ENCODE peak calls at places on chromosome 13, in five cellular contexts. One of them, this sample, is unnamed.

GRCh38 chr13:107200491-107200890 is 632.6 kb upstream of the ARGLU1 start:
- DNase-seq in IMR-90: peak; percentile 67
- DNase-seq in Peyer's patch: no peak
- DNase-seq in SK-N-SH: no peak
- DNase-seq in cardiac fibroblast: no peak
- DNase-seq in this sample: no peak

GRCh38 chr13:32905063-32905863 is 111.0 kb upstream of the KL start:
- DNase-seq in cardiac fibroblast: no peak
- DNase-seq in SK-N-SH: no peak
- DNase-seq in Peyer's patch: no peak
- DNase-seq in IMR-90: peak; percentile 3
- DNase-seq in this sample: no peak

GRCh38 chr13:106523566-106523965 is 11.9 kb downstream of the EFNB2 start:
- DNase-seq in SK-N-SH: peak; percentile 37
- DNase-seq in Peyer's patch: no peak
- DNase-seq in IMR-90: no peak
- DNase-seq in cardiac fibroblast: no peak
- DNase-seq in this sample: no peak

GRCh38 chr13:65917731-65918130 is 1312.4 kb downstream of the PCDH9 start:
- DNase-seq in cardiac fibroblast: no peak
- DNase-seq in IMR-90: no peak
- DNase-seq in SK-N-SH: no peak
- DNase-seq in Peyer's patch: no peak
- DNase-seq in this sample: no peak

GRCh38 chr13:94061316-94061715 is 418.2 kb downstream of the DCT start:
- DNase-seq in SK-N-SH: no peak
- DNase-seq in IMR-90: peak; percentile 79
- DNase-seq in Peyer's patch: no peak
- DNase-seq in cardiac fibroblast: peak; percentile 29
- DNase-seq in this sample: no peak

GRCh38 chr13:93298741-93299140 is 72.1 kb downstream of the GPC6 start:
- DNase-seq in IMR-90: peak; percentile 45
- DNase-seq in SK-N-SH: no peak
- DNase-seq in cardiac fibroblast: no peak
- DNase-seq in Peyer's patch: no peak
- DNase-seq in this sample: no peak

GRCh38 chr13:72696590-72696989 is 30.8 kb downstream of the MZT1 start:
- DNase-seq in IMR-90: peak; percentile 10
- DNase-seq in Peyer's patch: no peak
- DNase-seq in SK-N-SH: peak; percentile 11
- DNase-seq in cardiac fibroblast: peak; percentile 45
- DNase-seq in this sample: no peak

GRCh38 chr13:40563350-40564125 is 102.9 kb downstream of the FOXO1 start:
- DNase-seq in Peyer's patch: no peak
- DNase-seq in cardiac fibroblast: peak; percentile 47
- DNase-seq in SK-N-SH: peak; percentile 17
- DNase-seq in IMR-90: no peak
- DNase-seq in this sample: peak; percentile 50

GRCh38 chr13:22757530-22758120 is 423.2 kb upstream of the SGCG start:
- DNase-seq in cardiac fibroblast: peak; percentile 5
- DNase-seq in SK-N-SH: peak; percentile 12
- DNase-seq in Peyer's patch: no peak
- DNase-seq in IMR-90: peak; percentile 7
- DNase-seq in this sample: no peak

GRCh38 chr13:98217597-98217996 is 40.5 kb upstream of the RNF113B start:
- DNase-seq in cardiac fibroblast: no peak
- DNase-seq in Peyer's patch: no peak
- DNase-seq in SK-N-SH: no peak
- DNase-seq in IMR-90: no peak
- DNase-seq in this sample: no peak

GRCh38 chr13:98214707-98215106 is 37.6 kb upstream of the RNF113B start:
- DNase-seq in cardiac fibroblast: no peak
- DNase-seq in Peyer's patch: no peak
- DNase-seq in IMR-90: no peak
- DNase-seq in SK-N-SH: no peak
- DNase-seq in this sample: no peak

GRCh38 chr13:98216135-98216565 is 39.1 kb upstream of the RNF113B start:
- DNase-seq in SK-N-SH: peak; percentile 44
- DNase-seq in IMR-90: peak; percentile 93
- DNase-seq in cardiac fibroblast: peak; percentile 84
- DNase-seq in Peyer's patch: no peak
- DNase-seq in this sample: no peak

GRCh38 chr13:98215508-98215907 is 38.4 kb upstream of the RNF113B start:
- DNase-seq in IMR-90: no peak
- DNase-seq in Peyer's patch: no peak
- DNase-seq in cardiac fibroblast: no peak
- DNase-seq in SK-N-SH: no peak
- DNase-seq in this sample: no peak

GRCh38 chr13:98216711-98217110 is 39.6 kb upstream of the RNF113B start:
- DNase-seq in IMR-90: peak; percentile 17
- DNase-seq in cardiac fibroblast: no peak
- DNase-seq in Peyer's patch: no peak
- DNase-seq in SK-N-SH: no peak
- DNase-seq in this sample: no peak
- H3K4me3 ChIP-seq in IMR-90: no peak overlapping the region
- H3K4me3 ChIP-seq in cardiac fibroblast: no peak overlapping the region
- H3K4me3 ChIP-seq in Peyer's patch: no peak overlapping the region
- H3K4me3 ChIP-seq in SK-N-SH: no peak overlapping the region
- H3K4me3 ChIP-seq in this sample: no peak overlapping the region

GRCh38 chr13:75569576-75569975 is 20.0 kb downstream of the UCHL3 start:
- DNase-seq in cardiac fibroblast: no peak
- DNase-seq in IMR-90: no peak
- DNase-seq in SK-N-SH: no peak
- DNase-seq in Peyer's patch: no peak
- DNase-seq in this sample: no peak

DNA sequence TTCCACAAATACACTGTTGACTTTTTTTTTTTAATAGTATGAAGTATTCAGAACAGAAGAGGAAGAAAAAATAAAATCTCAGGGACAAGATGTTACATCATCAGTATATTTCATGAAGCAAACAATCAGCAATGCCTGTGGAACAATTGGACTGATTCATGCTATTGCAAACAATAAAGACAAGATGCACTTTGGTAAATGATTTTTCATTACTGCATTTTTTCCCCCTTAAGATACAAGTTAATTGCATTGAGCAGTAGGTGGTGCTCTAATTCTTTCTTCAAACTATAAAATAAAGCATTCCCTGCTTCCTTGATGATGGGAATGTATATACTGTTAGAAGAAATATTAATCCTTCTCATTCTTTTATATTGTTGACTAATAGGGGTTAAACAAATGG is 17.1 kb downstream of the UCHL3 start:
- DNase-seq in Peyer's patch: no peak
- DNase-seq in SK-N-SH: peak; percentile 15
- DNase-seq in IMR-90: peak; percentile 71
- DNase-seq in cardiac fibroblast: peak; percentile 82
- DNase-seq in this sample: no peak
- TF ChIP-seq CTCF in Peyer's patch: peak; percentile 6
- TF ChIP-seq CTCF in SK-N-SH: peak; percentile 73
- TF ChIP-seq CTCF in IMR-90: peak; percentile 62
- TF ChIP-seq CTCF in cardiac fibroblast: peak; percentile 37
- TF ChIP-seq CTCF in this sample: peak; percentile 24

GRCh38 chr13:114065926-114066774 is 66.3 kb downstream of the RASA3 start:
- DNase-seq in IMR-90: no peak
- DNase-seq in SK-N-SH: no peak
- DNase-seq in Peyer's patch: peak; percentile 77
- DNase-seq in cardiac fibroblast: no peak
- DNase-seq in this sample: no peak
- H3K4me3 ChIP-seq in IMR-90: no peak overlapping the region
- H3K4me3 ChIP-seq in SK-N-SH: no peak overlapping the region
- H3K4me3 ChIP-seq in Peyer's patch: peak overlapping the region; percentile 43
- H3K4me3 ChIP-seq in cardiac fibroblast: no peak overlapping the region
- H3K4me3 ChIP-seq in this sample: no peak overlapping the region

GRCh38 chr13:105207586-105208293 is 1327.7 kb downstream of the EFNB2 start:
- DNase-seq in SK-N-SH: no peak
- DNase-seq in Peyer's patch: no peak
- DNase-seq in IMR-90: peak; percentile 13
- DNase-seq in cardiac fibroblast: peak; percentile 1
- DNase-seq in this sample: no peak
- TF ChIP-seq CTCF in SK-N-SH: no peak
- TF ChIP-seq CTCF in Peyer's patch: no peak
- TF ChIP-seq CTCF in IMR-90: peak; percentile 9
- TF ChIP-seq CTCF in cardiac fibroblast: no peak
- TF ChIP-seq CTCF in this sample: no peak

DNA sequence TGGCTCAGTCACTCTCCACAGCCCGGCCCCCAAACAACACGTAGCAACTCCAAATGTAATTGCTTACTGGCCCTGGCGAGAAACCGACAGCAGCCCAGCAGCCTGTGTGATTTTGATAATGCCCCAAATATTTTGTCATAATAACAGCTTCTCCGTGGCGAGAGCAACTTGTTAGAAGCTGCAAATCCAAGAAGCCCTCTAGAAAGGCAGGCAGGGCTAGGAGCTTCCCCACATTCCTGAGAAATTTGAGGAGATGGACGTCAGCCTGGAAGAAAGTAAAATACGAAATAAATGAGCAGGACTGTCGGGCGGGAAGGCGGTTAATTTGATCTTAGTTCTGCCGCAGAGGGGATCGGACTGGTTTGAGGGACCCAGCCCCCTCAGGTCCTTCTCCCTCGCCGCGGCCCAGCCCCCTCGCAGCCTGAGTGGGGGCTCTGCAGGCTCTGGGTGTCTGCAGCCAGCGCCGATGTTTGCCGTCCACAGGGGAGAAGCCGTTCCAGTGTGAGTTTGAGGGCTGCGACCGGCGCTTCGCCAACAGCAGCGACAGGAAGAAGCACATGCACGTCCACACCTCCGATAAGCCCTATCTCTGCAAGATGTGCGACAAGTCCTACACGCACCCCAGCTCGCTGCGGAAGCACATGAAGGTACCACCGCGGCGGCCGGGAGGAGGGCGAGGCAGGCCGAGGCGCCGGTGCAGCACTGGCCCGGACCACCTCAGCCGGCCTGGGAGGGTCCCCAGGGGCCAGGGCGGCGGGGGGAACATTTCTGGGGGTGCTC is 3.1 kb downstream of the ZIC2 start:
- DNase-seq in Peyer's patch: no peak
- DNase-seq in SK-N-SH: peak; percentile 55
- DNase-seq in cardiac fibroblast: no peak
- DNase-seq in IMR-90: no peak
- DNase-seq in this sample: no peak
- H3K4me3 ChIP-seq in Peyer's patch: no peak overlapping the region
- H3K4me3 ChIP-seq in SK-N-SH: no peak overlapping the region
- H3K4me3 ChIP-seq in cardiac fibroblast: no peak overlapping the region
- H3K4me3 ChIP-seq in IMR-90: no peak overlapping the region
- H3K4me3 ChIP-seq in this sample: peak overlapping the region; percentile 30

GRCh38 chr13:57527114-57527770 is 104.3 kb upstream of the PCDH17 start:
- DNase-seq in cardiac fibroblast: no peak
- DNase-seq in SK-N-SH: no peak
- DNase-seq in Peyer's patch: no peak
- DNase-seq in IMR-90: no peak
- DNase-seq in this sample: peak; percentile 44
- TF ChIP-seq CTCF in cardiac fibroblast: no peak
- TF ChIP-seq CTCF in SK-N-SH: no peak
- TF ChIP-seq CTCF in Peyer's patch: no peak
- TF ChIP-seq CTCF in IMR-90: no peak
- TF ChIP-seq CTCF in this sample: no peak

GRCh38 chr13:44573790-44574465 is 2.2 kb downstream of the TSC22D1 start:
- DNase-seq in Peyer's patch: no peak
- DNase-seq in SK-N-SH: peak; percentile 27
- DNase-seq in cardiac fibroblast: peak; percentile 35
- DNase-seq in IMR-90: peak; percentile 67
- DNase-seq in this sample: no peak
- H3K4me3 ChIP-seq in Peyer's patch: no peak overlapping the region
- H3K4me3 ChIP-seq in SK-N-SH: peak overlapping the region; percentile 89
- H3K4me3 ChIP-seq in cardiac fibroblast: no peak overlapping the region
- H3K4me3 ChIP-seq in IMR-90: peak overlapping the region; percentile 80
- H3K4me3 ChIP-seq in this sample: no peak overlapping the region

GRCh38 chr13:44770951-44771350 is 194.8 kb upstream of the TSC22D1 start:
- DNase-seq in cardiac fibroblast: no peak
- DNase-seq in SK-N-SH: no peak
- DNase-seq in Peyer's patch: no peak
- DNase-seq in IMR-90: no peak
- DNase-seq in this sample: no peak
- TF ChIP-seq CTCF in cardiac fibroblast: no peak
- TF ChIP-seq CTCF in SK-N-SH: no peak
- TF ChIP-seq CTCF in Peyer's patch: no peak
- TF ChIP-seq CTCF in IMR-90: no peak
- TF ChIP-seq CTCF in this sample: no peak

DNA sequence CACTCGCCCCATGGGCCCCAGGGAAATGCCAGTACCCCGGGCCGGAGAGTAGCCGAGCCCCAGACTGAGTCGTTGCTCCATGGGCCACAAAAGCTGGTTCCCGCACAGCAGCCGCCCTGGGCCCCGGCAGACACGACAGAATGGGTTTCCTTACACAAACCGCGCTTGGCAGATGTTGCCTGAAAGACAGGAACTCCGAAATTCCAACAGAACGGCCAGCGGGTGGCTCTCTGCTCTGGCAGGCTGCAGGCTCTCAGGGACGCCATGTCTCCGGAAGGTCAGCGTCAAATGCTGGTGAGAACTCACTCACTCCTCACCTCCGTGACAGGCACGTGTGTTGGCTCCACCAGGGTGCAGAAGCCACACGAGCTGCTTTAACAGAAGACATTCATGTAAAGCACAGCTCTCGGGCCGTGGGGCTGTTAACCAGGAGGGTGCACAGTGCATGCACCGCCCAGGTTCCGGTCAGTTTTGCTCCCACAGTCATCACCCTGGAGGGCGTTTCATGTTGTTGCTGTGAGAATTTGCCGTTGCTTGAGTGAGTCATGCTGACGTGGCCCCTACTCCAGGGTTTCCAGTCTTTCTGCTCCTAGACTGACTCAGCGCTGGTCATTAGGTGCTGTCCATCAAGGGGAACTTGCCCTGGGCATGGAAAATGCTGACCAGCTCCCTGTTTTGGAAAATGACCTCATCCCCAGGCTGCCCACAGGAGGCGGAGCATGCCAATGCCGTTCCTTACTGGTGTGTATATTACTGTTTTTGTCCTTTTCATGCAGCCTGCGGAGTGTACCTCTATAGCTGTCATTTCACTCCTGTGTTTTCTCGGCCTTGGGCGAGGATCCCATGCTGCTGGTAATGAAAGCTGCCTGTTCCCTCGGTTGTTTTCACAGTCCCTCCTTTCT is 44.8 kb downstream of the ANKRD10 start:
- DNase-seq in IMR-90: peak; percentile 100
- DNase-seq in SK-N-SH: peak; percentile 58
- DNase-seq in cardiac fibroblast: peak; percentile 100
- DNase-seq in Peyer's patch: no peak
- DNase-seq in this sample: peak; percentile 72
- H3K4me3 ChIP-seq in IMR-90: peak overlapping the region; percentile 36
- H3K4me3 ChIP-seq in SK-N-SH: peak overlapping the region; percentile 2
- H3K4me3 ChIP-seq in cardiac fibroblast: peak overlapping the region; percentile 50
- H3K4me3 ChIP-seq in Peyer's patch: no peak overlapping the region
- H3K4me3 ChIP-seq in this sample: no peak overlapping the region

GRCh38 chr13:43196750-43197149 is 173.4 kb downstream of the DNAJC15 start:
- DNase-seq in SK-N-SH: no peak
- DNase-seq in Peyer's patch: no peak
- DNase-seq in cardiac fibroblast: peak; percentile 11
- DNase-seq in IMR-90: no peak
- DNase-seq in this sample: no peak

GRCh38 chr13:43193789-43194188 is 170.4 kb downstream of the DNAJC15 start:
- DNase-seq in IMR-90: no peak
- DNase-seq in SK-N-SH: no peak
- DNase-seq in cardiac fibroblast: no peak
- DNase-seq in Peyer's patch: no peak
- DNase-seq in this sample: no peak

GRCh38 chr13:43195551-43195950 is 172.2 kb downstream of the DNAJC15 start:
- DNase-seq in cardiac fibroblast: no peak
- DNase-seq in IMR-90: no peak
- DNase-seq in SK-N-SH: no peak
- DNase-seq in Peyer's patch: no peak
- DNase-seq in this sample: no peak

GRCh38 chr13:43195112-43195511 is 171.7 kb downstream of the DNAJC15 start:
- DNase-seq in cardiac fibroblast: no peak
- DNase-seq in IMR-90: no peak
- DNase-seq in SK-N-SH: no peak
- DNase-seq in Peyer's patch: no peak
- DNase-seq in this sample: no peak

GRCh38 chr13:43196171-43196611 is 172.8 kb downstream of the DNAJC15 start:
- DNase-seq in cardiac fibroblast: peak; percentile 40
- DNase-seq in IMR-90: peak; percentile 8
- DNase-seq in Peyer's patch: no peak
- DNase-seq in SK-N-SH: peak; percentile 70
- DNase-seq in this sample: no peak
- TF ChIP-seq CTCF in cardiac fibroblast: no peak
- TF ChIP-seq CTCF in IMR-90: no peak
- TF ChIP-seq CTCF in Peyer's patch: no peak
- TF ChIP-seq CTCF in SK-N-SH: no peak
- TF ChIP-seq CTCF in this sample: no peak

This sample was measured in Caco-2.